ENCODE peak calls at places on chromosomes 6 and 20, in five cellular contexts. One of them, this sample, is unnamed.

GRCh38 chr6:48486876-48487275 is 375.9 kb upstream of the PTCHD4 start:
- DNase-seq in cardiac fibroblast: no peak
- DNase-seq in left ventricle myocardium inferior: no peak
- DNase-seq in fibroblast of lung: no peak
- DNase-seq in BE2C: no peak
- DNase-seq in this sample: no peak

GRCh38 chr20:10665027-10665561 is 8.7 kb downstream of the JAG1 start:
- DNase-seq in BE2C: no peak
- DNase-seq in left ventricle myocardium inferior: no peak
- DNase-seq in cardiac fibroblast: peak; percentile 40
- DNase-seq in fibroblast of lung: no peak
- DNase-seq in this sample: no peak

GRCh38 chr6:4637691-4638433 is 138.3 kb upstream of the CDYL start:
- DNase-seq in cardiac fibroblast: peak; percentile 56
- DNase-seq in fibroblast of lung: peak; percentile 69
- DNase-seq in left ventricle myocardium inferior: no peak
- DNase-seq in BE2C: no peak
- DNase-seq in this sample: no peak

GRCh38 chr6:44058617-44059358 is 68.5 kb downstream of the MRPL14 start:
- DNase-seq in fibroblast of lung: peak; percentile 100
- DNase-seq in left ventricle myocardium inferior: peak; percentile 77
- DNase-seq in BE2C: peak; percentile 74
- DNase-seq in cardiac fibroblast: peak; percentile 99
- DNase-seq in this sample: peak; percentile 99

GRCh38 chr6:107129370-107129925 is 14.1 kb upstream of the BEND3 start:
- DNase-seq in left ventricle myocardium inferior: no peak
- DNase-seq in BE2C: no peak
- DNase-seq in fibroblast of lung: no peak
- DNase-seq in cardiac fibroblast: peak; percentile 41
- DNase-seq in this sample: no peak

GRCh38 chr6:42316390-42316970 is 98.8 kb upstream of the MRPS10 start:
- DNase-seq in BE2C: no peak
- DNase-seq in cardiac fibroblast: peak; percentile 42
- DNase-seq in left ventricle myocardium inferior: no peak
- DNase-seq in fibroblast of lung: peak; percentile 73
- DNase-seq in this sample: peak; percentile 84

GRCh38 chr6:28868873-28869272 is 54.9 kb downstream of the TRIM27 start:
- DNase-seq in left ventricle myocardium inferior: no peak
- DNase-seq in fibroblast of lung: no peak
- DNase-seq in cardiac fibroblast: no peak
- DNase-seq in BE2C: no peak
- DNase-seq in this sample: no peak

GRCh38 chr6:22007469-22007868 is 289.4 kb downstream of the PRL start:
- DNase-seq in fibroblast of lung: no peak
- DNase-seq in cardiac fibroblast: no peak
- DNase-seq in BE2C: no peak
- DNase-seq in left ventricle myocardium inferior: no peak
- DNase-seq in this sample: no peak

GRCh38 chr6:34066284-34066571 is 79.7 kb downstream of the GRM4 start:
- DNase-seq in left ventricle myocardium inferior: no peak
- DNase-seq in BE2C: no peak
- DNase-seq in cardiac fibroblast: no peak
- DNase-seq in fibroblast of lung: no peak
- DNase-seq in this sample: no peak

GRCh38 chr6:11613858-11614257 is 76.3 kb downstream of the TMEM170B start:
- DNase-seq in left ventricle myocardium inferior: no peak
- DNase-seq in fibroblast of lung: peak; percentile 91
- DNase-seq in cardiac fibroblast: peak; percentile 81
- DNase-seq in BE2C: no peak
- DNase-seq in this sample: peak; percentile 93

GRCh38 chr20:3461191-3461874 is 9.5 kb upstream of the ATRN start:
- DNase-seq in cardiac fibroblast: peak; percentile 53
- DNase-seq in fibroblast of lung: peak; percentile 26
- DNase-seq in BE2C: no peak
- DNase-seq in left ventricle myocardium inferior: no peak
- DNase-seq in this sample: no peak

GRCh38 chr6:11096109-11096508 is 2.5 kb downstream of the SMIM13 start:
- DNase-seq in fibroblast of lung: peak; percentile 70
- DNase-seq in BE2C: peak; percentile 21
- DNase-seq in left ventricle myocardium inferior: no peak
- DNase-seq in cardiac fibroblast: peak; percentile 80
- DNase-seq in this sample: no peak

GRCh38 chr6:14571728-14572127 is 454.2 kb downstream of the CD83 start:
- DNase-seq in BE2C: no peak
- DNase-seq in left ventricle myocardium inferior: no peak
- DNase-seq in fibroblast of lung: no peak
- DNase-seq in cardiac fibroblast: no peak
- DNase-seq in this sample: no peak

GRCh38 chr6:97215157-97215769 is 67.8 kb downstream of the MMS22L start:
- DNase-seq in fibroblast of lung: peak; percentile 77
- DNase-seq in cardiac fibroblast: peak; percentile 76
- DNase-seq in BE2C: peak; percentile 60
- DNase-seq in left ventricle myocardium inferior: no peak
- DNase-seq in this sample: peak; percentile 20

GRCh38 chr20:45444050-45444449 is 25.5 kb upstream of the WFDC2 start:
- DNase-seq in fibroblast of lung: no peak
- DNase-seq in cardiac fibroblast: no peak
- DNase-seq in left ventricle myocardium inferior: no peak
- DNase-seq in BE2C: no peak
- DNase-seq in this sample: no peak

GRCh38 chr20:19981091-19981490 is 36.1 kb upstream of the NAA20 start:
- DNase-seq in left ventricle myocardium inferior: no peak
- DNase-seq in BE2C: peak; percentile 27
- DNase-seq in cardiac fibroblast: peak; percentile 38
- DNase-seq in fibroblast of lung: peak; percentile 50
- DNase-seq in this sample: no peak

GRCh38 chr6:167404385-167405049 is 79.6 kb downstream of the TTLL2 start:
- DNase-seq in BE2C: no peak
- DNase-seq in cardiac fibroblast: no peak
- DNase-seq in fibroblast of lung: no peak
- DNase-seq in left ventricle myocardium inferior: no peak
- DNase-seq in this sample: no peak

GRCh38 chr20:25389858-25390537 is 637 bp downstream of the ABHD12 start:
- DNase-seq in BE2C: peak; percentile 62
- DNase-seq in fibroblast of lung: no peak
- DNase-seq in cardiac fibroblast: peak; percentile 17
- DNase-seq in left ventricle myocardium inferior: peak; percentile 33
- DNase-seq in this sample: no peak

GRCh38 chr20:48648482-48649051 is 179.2 kb downstream of the PREX1 start:
- DNase-seq in BE2C: no peak
- DNase-seq in fibroblast of lung: no peak
- DNase-seq in cardiac fibroblast: no peak
- DNase-seq in left ventricle myocardium inferior: peak; percentile 59
- DNase-seq in this sample: no peak

GRCh38 chr6:136859430-136859829 is 37.0 kb downstream of the PEX7 start:
- DNase-seq in fibroblast of lung: no peak
- DNase-seq in left ventricle myocardium inferior: no peak
- DNase-seq in cardiac fibroblast: no peak
- DNase-seq in BE2C: no peak
- DNase-seq in this sample: no peak

GRCh38 chr6:111819458-111819857 is 53.8 kb downstream of the FYN start:
- DNase-seq in cardiac fibroblast: no peak
- DNase-seq in left ventricle myocardium inferior: no peak
- DNase-seq in fibroblast of lung: no peak
- DNase-seq in BE2C: no peak
- DNase-seq in this sample: no peak

GRCh38 chr6:166411721-166412151 is 29.0 kb upstream of the MPC1 start:
- DNase-seq in left ventricle myocardium inferior: no peak
- DNase-seq in fibroblast of lung: no peak
- DNase-seq in BE2C: no peak
- DNase-seq in cardiac fibroblast: no peak
- DNase-seq in this sample: no peak

GRCh38 chr20:45467861-45468260 is 1.7 kb upstream of the WFDC2 start:
- DNase-seq in BE2C: no peak
- DNase-seq in fibroblast of lung: no peak
- DNase-seq in left ventricle myocardium inferior: no peak
- DNase-seq in cardiac fibroblast: no peak
- DNase-seq in this sample: no peak

GRCh38 chr6:100620085-100620484 is 155.4 kb upstream of the SIM1 start:
- DNase-seq in fibroblast of lung: peak; percentile 60
- DNase-seq in BE2C: no peak
- DNase-seq in cardiac fibroblast: peak; percentile 66
- DNase-seq in left ventricle myocardium inferior: no peak
- DNase-seq in this sample: no peak

GRCh38 chr6:99345164-99345563 is 4.3 kb downstream of the FAXC start:
- DNase-seq in fibroblast of lung: no peak
- DNase-seq in BE2C: no peak
- DNase-seq in cardiac fibroblast: no peak
- DNase-seq in left ventricle myocardium inferior: no peak
- DNase-seq in this sample: peak; percentile 39

GRCh38 chr6:20458051-20458894 is 56.6 kb downstream of the E2F3 start:
- DNase-seq in BE2C: no peak
- DNase-seq in cardiac fibroblast: peak; percentile 32
- DNase-seq in fibroblast of lung: no peak
- DNase-seq in left ventricle myocardium inferior: no peak
- DNase-seq in this sample: no peak

GRCh38 chr6:162184465-162184864 is 543.1 kb downstream of the PRKN start:
- DNase-seq in fibroblast of lung: no peak
- DNase-seq in BE2C: no peak
- DNase-seq in left ventricle myocardium inferior: no peak
- DNase-seq in cardiac fibroblast: no peak
- DNase-seq in this sample: no peak

GRCh38 chr6:20319520-20320357 is 81.9 kb upstream of the E2F3 start:
- DNase-seq in cardiac fibroblast: no peak
- DNase-seq in left ventricle myocardium inferior: no peak
- DNase-seq in fibroblast of lung: no peak
- DNase-seq in BE2C: no peak
- DNase-seq in this sample: no peak

GRCh38 chr6:104953410-104953953 is 3.4 kb upstream of the LIN28B start:
- DNase-seq in fibroblast of lung: no peak
- DNase-seq in cardiac fibroblast: no peak
- DNase-seq in left ventricle myocardium inferior: no peak
- DNase-seq in BE2C: no peak
- DNase-seq in this sample: no peak
- H3K4me3 ChIP-seq in fibroblast of lung: no peak overlapping the region
- H3K4me3 ChIP-seq in cardiac fibroblast: no peak overlapping the region
- H3K4me3 ChIP-seq in left ventricle myocardium inferior: no peak overlapping the region
- H3K4me3 ChIP-seq in BE2C: no peak overlapping the region
- H3K4me3 ChIP-seq in this sample: no peak overlapping the region

GRCh38 chr6:46781478-46782378 is 11.5 kb upstream of the MEP1A start:
- DNase-seq in BE2C: peak; percentile 56
- DNase-seq in fibroblast of lung: peak; percentile 74
- DNase-seq in cardiac fibroblast: peak; percentile 79
- DNase-seq in left ventricle myocardium inferior: no peak
- DNase-seq in this sample: no peak
- TF ChIP-seq CTCF in BE2C: peak; percentile 75
- TF ChIP-seq CTCF in fibroblast of lung: peak; percentile 71
- TF ChIP-seq CTCF in cardiac fibroblast: peak; percentile 69
- TF ChIP-seq CTCF in left ventricle myocardium inferior: peak; percentile 76
- TF ChIP-seq CTCF in this sample: peak; percentile 74

GRCh38 chr20:61251529-61252393 is at the start of gene CDH4:
- DNase-seq in fibroblast of lung: peak; percentile 19
- DNase-seq in BE2C: no peak
- DNase-seq in left ventricle myocardium inferior: no peak
- DNase-seq in cardiac fibroblast: no peak
- DNase-seq in this sample: no peak

GRCh38 chr20:61253264-61253639 is 1.2 kb downstream of the CDH4 start:
- DNase-seq in BE2C: peak; percentile 38
- DNase-seq in fibroblast of lung: peak; percentile 48
- DNase-seq in cardiac fibroblast: no peak
- DNase-seq in left ventricle myocardium inferior: no peak
- DNase-seq in this sample: no peak

GRCh38 chr20:61253640-61254511 is 1.8 kb downstream of the CDH4 start:
- DNase-seq in left ventricle myocardium inferior: no peak
- DNase-seq in fibroblast of lung: peak; percentile 39
- DNase-seq in cardiac fibroblast: no peak
- DNase-seq in BE2C: peak; percentile 22
- DNase-seq in this sample: no peak

GRCh38 chr20:61254881-61255589 is 3.0 kb downstream of the CDH4 start:
- DNase-seq in BE2C: no peak
- DNase-seq in left ventricle myocardium inferior: no peak
- DNase-seq in cardiac fibroblast: no peak
- DNase-seq in fibroblast of lung: peak; percentile 30
- DNase-seq in this sample: no peak

DNA sequence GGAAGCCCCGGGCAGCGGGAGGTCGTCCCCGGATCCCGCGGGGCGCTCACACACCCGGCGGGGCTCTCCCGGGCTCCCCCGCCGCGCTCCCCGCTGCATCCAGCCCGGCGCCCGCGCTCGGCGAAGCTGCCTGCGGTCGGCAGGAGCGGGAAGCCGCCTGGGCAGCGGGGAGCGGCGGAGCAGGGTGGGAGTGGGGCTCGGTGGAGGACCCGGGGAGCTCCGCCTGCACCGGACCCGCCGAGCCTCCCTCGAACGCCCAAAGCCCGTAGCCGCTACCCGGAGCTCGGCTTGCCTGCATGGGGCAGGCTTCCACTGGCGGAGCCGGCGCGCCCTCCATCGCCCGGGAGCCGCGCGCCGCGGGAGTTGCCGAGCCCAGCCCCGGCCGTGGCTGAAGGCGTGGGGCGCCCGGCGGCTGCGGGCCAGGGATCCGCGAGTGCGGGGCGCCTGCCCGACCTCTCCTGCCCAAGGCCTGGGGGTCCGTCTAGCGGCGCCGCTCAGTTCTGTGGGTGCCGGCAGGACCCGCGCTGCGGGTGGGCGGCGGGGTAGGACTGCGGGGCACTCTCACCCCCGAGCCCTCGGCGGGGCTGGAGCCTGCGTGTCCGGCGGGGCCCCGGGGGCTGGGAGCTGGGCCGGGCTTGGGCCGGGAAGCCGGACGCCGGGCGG is 671 bp downstream of the CDH4 start:
- DNase-seq in BE2C: peak; percentile 25
- DNase-seq in fibroblast of lung: peak; percentile 33
- DNase-seq in cardiac fibroblast: peak; percentile 8
- DNase-seq in left ventricle myocardium inferior: no peak
- DNase-seq in this sample: no peak
- H3K4me3 ChIP-seq in BE2C: peak overlapping the region; percentile 31
- H3K4me3 ChIP-seq in fibroblast of lung: no peak overlapping the region
- H3K4me3 ChIP-seq in cardiac fibroblast: no peak overlapping the region
- H3K4me3 ChIP-seq in left ventricle myocardium inferior: peak overlapping the region; percentile 64
- H3K4me3 ChIP-seq in this sample: peak overlapping the region; percentile 32

GRCh38 chr20:36720510-36720909 is 25.4 kb downstream of the NDRG3 start:
- DNase-seq in cardiac fibroblast: no peak
- DNase-seq in BE2C: no peak
- DNase-seq in fibroblast of lung: no peak
- DNase-seq in left ventricle myocardium inferior: no peak
- DNase-seq in this sample: no peak

GRCh38 chr20:36712775-36713174 is 33.1 kb downstream of the NDRG3 start:
- DNase-seq in fibroblast of lung: no peak
- DNase-seq in left ventricle myocardium inferior: no peak
- DNase-seq in cardiac fibroblast: no peak
- DNase-seq in BE2C: no peak
- DNase-seq in this sample: no peak

GRCh38 chr20:36717657-36718056 is 28.2 kb downstream of the NDRG3 start:
- DNase-seq in left ventricle myocardium inferior: no peak
- DNase-seq in BE2C: peak; percentile 32
- DNase-seq in fibroblast of lung: no peak
- DNase-seq in cardiac fibroblast: peak; percentile 10
- DNase-seq in this sample: no peak
- TF ChIP-seq CTCF in left ventricle myocardium inferior: peak; percentile 57
- TF ChIP-seq CTCF in BE2C: peak; percentile 67
- TF ChIP-seq CTCF in fibroblast of lung: no peak
- TF ChIP-seq CTCF in cardiac fibroblast: peak; percentile 36
- TF ChIP-seq CTCF in this sample: peak; percentile 18

GRCh38 chr6:39530201-39530759 is 194.9 kb downstream of the KIF6 start:
- DNase-seq in left ventricle myocardium inferior: no peak
- DNase-seq in fibroblast of lung: peak; percentile 31
- DNase-seq in cardiac fibroblast: peak; percentile 22
- DNase-seq in BE2C: no peak
- DNase-seq in this sample: no peak
- H3K4me3 ChIP-seq in left ventricle myocardium inferior: peak overlapping the region; percentile 24
- H3K4me3 ChIP-seq in fibroblast of lung: no peak overlapping the region
- H3K4me3 ChIP-seq in cardiac fibroblast: no peak overlapping the region
- H3K4me3 ChIP-seq in BE2C: no peak overlapping the region
- H3K4me3 ChIP-seq in this sample: no peak overlapping the region